ENCODE peak calls at places on chromosomes 6 and 20, in four cellular contexts. P is HEK293T, E is astrocyte, H is hypothalamus. R is an unnamed sample.

GRCh38 chr6:110874880-110875547 is 429 bp downstream of the AMD1 start:
- DNase-seq in E (no peak), H (no peak), P (peak), R (no peak)

GRCh38 chr6:36670271-36670670 is 8.2 kb upstream of the CDKN1A start:
- DNase-seq in H (no peak), P (no peak), E (no peak), R (no peak)

GRCh38 chr20:3766832-3767433 is 620 bp downstream of the ADISSP start:
- DNase-seq in P (no peak), E (no peak), H (no peak), R (no peak)

GRCh38 chr6:43355862-43356590 is 13.4 kb downstream of the ZNF318 start:
- DNase-seq in P (peak), E (no peak), H (no peak), R (no peak)

GRCh38 chr20:61902213-61902869 is 163.3 kb downstream of the TAF4 start:
- DNase-seq in P (no peak), H (no peak), E (no peak), R (no peak)

GRCh38 chr20:63930971-63931553 is 25.2 kb downstream of the UCKL1 start:
- DNase-seq in H (no peak), P (no peak), E (no peak), R (no peak)

GRCh38 chr6:31083742-31084354 is 28.5 kb downstream of the C6orf15 start:
- DNase-seq in E (peak), P (peak), H (no peak), R (peak)

GRCh38 chr20:14953736-14954135 is 616.3 kb upstream of the FLRT3 start:
- DNase-seq in H (no peak), E (no peak), P (no peak), R (no peak)

GRCh38 chr6:123808556-123808955 is 4.9 kb downstream of the NKAIN2 start:
- DNase-seq in H (peak), P (no peak), E (no peak), R (no peak)

GRCh38 chr6:105015482-105015881 is 58.6 kb downstream of the LIN28B start:
- DNase-seq in E (peak), H (no peak), P (no peak), R (no peak)

GRCh38 chr6:36312854-36313627 is 23.6 kb downstream of the BNIP5 start:
- DNase-seq in P (no peak), E (no peak), H (no peak), R (no peak)

GRCh38 chr6:94454231-94454630 is 1034.9 kb upstream of the EPHA7 start:
- DNase-seq in P (no peak), E (no peak), H (no peak), R (no peak)

GRCh38 chr20:24995741-24996448 is 3.3 kb upstream of the APMAP start:
- DNase-seq in E (no peak), H (no peak), P (no peak), R (no peak)

GRCh38 chr20:58246346-58246745 is 17.9 kb upstream of the ANKRD60 start:
- DNase-seq in E (peak), H (no peak), P (no peak), R (peak)

GRCh38 chr20:58450259-58450658 is 61.2 kb downstream of the VAPB start:
- DNase-seq in E (no peak), P (no peak), H (no peak), R (no peak)

GRCh38 chr6:137043710-137044365 is 927 bp downstream of the IL20RA start:
- DNase-seq in E (peak), H (no peak), P (no peak), R (peak)

R was measured in brain microvascular endothelial cell.